ENCODE peak calls at places on chromosomes 4 and X, in ten cellular contexts. C, E, U, W, D, N, G, M, Y and L are unnamed samples.

GRCh38 chr4:146330392-146330791 is 116.1 kb downstream of the REELD1 start:
- DNase-seq in D (no peak), W (no peak), E (no peak), M (no peak), G (no peak), Y (peak), C (no peak), N (no peak), U (no peak), L (no peak)

GRCh38 chr4:94759767-94760211 is 2.0 kb downstream of the BMPR1B start:
- DNase-seq in Y (peak), E (no peak), W (no peak), U (no peak), D (no peak), G (no peak), N (no peak), M (no peak), C (no peak), L (no peak)

GRCh38 chr4:37742149-37742548 is 56.0 kb upstream of the RELL1 start:
- DNase-seq in D (no peak), Y (peak), M (peak), C (no peak), E (no peak), U (no peak), W (no peak), G (no peak), N (no peak), L (no peak)

GRCh38 chrX:75596178-75596577 is 73.3 kb upstream of the ZDHHC15 start:
- DNase-seq in Y (no peak), W (no peak), U (no peak), M (no peak), G (no peak), C (no peak), E (no peak), N (no peak), D (no peak), L (no peak)

GRCh38 chr4:106355193-106355592 is 13.4 kb downstream of the GIMD1 start:
- DNase-seq in C (no peak), Y (no peak), M (no peak), D (peak), W (no peak), N (no peak), G (no peak), U (no peak), E (no peak), L (no peak)

GRCh38 chrX:16931371-16931770 is 15.1 kb upstream of the REPS2 start:
- DNase-seq in D (no peak), G (no peak), M (no peak), C (peak), E (no peak), Y (no peak), N (no peak), U (no peak), W (no peak), L (no peak)

GRCh38 chr4:72312032-72312650 is 256.9 kb downstream of the ADAMTS3 start:
- DNase-seq in D (peak), U (no peak), Y (peak), E (peak), G (peak), N (no peak), C (no peak), M (peak), W (no peak), L (no peak)

GRCh38 chr4:24988776-24989175 is 42.0 kb downstream of the LGI2 start:
- DNase-seq in U (no peak), D (no peak), G (peak), C (peak), E (peak), W (peak), M (peak), Y (peak), N (no peak), L (no peak)

GRCh38 chrX:117808413-117808812 is 308.2 kb downstream of the KLHL13 start:
- DNase-seq in Y (no peak), E (no peak), W (no peak), C (no peak), D (no peak), G (no peak), M (no peak), U (no peak), N (no peak), L (no peak)

GRCh38 chr4:66000500-66001117 is 330.3 kb upstream of the EPHA5 start:
- DNase-seq in Y (no peak), G (no peak), U (no peak), N (peak), E (no peak), M (no peak), W (no peak), C (peak), D (no peak), L (no peak)

GRCh38 chr4:160247091-160247656 is 1144.3 kb downstream of the RAPGEF2 start:
- DNase-seq in G (no peak), D (no peak), C (no peak), Y (no peak), N (no peak), U (no peak), W (no peak), E (no peak), M (no peak), L (no peak)

GRCh38 chr4:57116245-57116644 is 6.1 kb upstream of the IGFBP7 start:
- DNase-seq in U (no peak), N (no peak), W (no peak), G (no peak), Y (no peak), D (no peak), C (no peak), M (no peak), E (no peak), L (no peak)

GRCh38 chrX:25344191-25344936 is 328.6 kb upstream of the ARX start:
- DNase-seq in C (no peak), U (no peak), W (no peak), M (no peak), E (no peak), G (no peak), N (no peak), D (no peak), Y (no peak), L (no peak)

GRCh38 chr4:26866203-26866602 is 5.6 kb downstream of the STIM2 start:
- DNase-seq in G (no peak), N (no peak), D (no peak), C (no peak), E (no peak), M (no peak), W (no peak), Y (no peak), U (no peak), L (no peak)

GRCh38 chr4:53436251-53436650 is 58.8 kb downstream of the FIP1L1 start:
- DNase-seq in D (no peak), Y (no peak), W (no peak), G (no peak), U (no peak), M (no peak), N (no peak), C (no peak), E (no peak), L (no peak)

GRCh38 chrX:103464774-103465117 is 54.5 kb downstream of the RAB40A start:
- DNase-seq in W (peak), Y (peak), C (peak), D (peak), G (peak), U (peak), N (peak), M (peak), E (peak), L (peak)

GRCh38 chr4:187799735-187800134 is 195.8 kb upstream of the ZFP42 start:
- DNase-seq in W (no peak), C (no peak), U (no peak), N (no peak), G (no peak), D (no peak), Y (no peak), E (no peak), M (no peak), L (no peak)

GRCh38 chr4:153988446-153988845 is 199.6 kb upstream of the SFRP2 start:
- DNase-seq in U (no peak), Y (no peak), D (no peak), E (no peak), G (no peak), M (no peak), C (no peak), N (no peak), W (no peak), L (no peak)

GRCh38 chr4:19327364-19327763 is 924.3 kb upstream of the SLIT2 start:
- DNase-seq in G (no peak), U (no peak), W (no peak), D (no peak), M (no peak), E (no peak), N (no peak), C (no peak), Y (no peak), L (no peak)

GRCh38 chr4:185656467-185656890 is 121.2 kb upstream of the PDLIM3 start:
- DNase-seq in W (no peak), N (no peak), D (peak), G (no peak), M (no peak), U (no peak), Y (peak), C (peak), E (peak), L (no peak)

GRCh38 chr4:7166286-7166685 is 26.1 kb upstream of the SORCS2 start:
- DNase-seq in E (no peak), G (peak), Y (no peak), N (no peak), C (no peak), D (no peak), M (no peak), W (no peak), U (no peak), L (no peak)

GRCh38 chr4:163493643-163494359 is 689 bp upstream of the TMA16 start:
- DNase-seq in C (no peak), D (peak), N (no peak), W (no peak), E (no peak), Y (no peak), G (no peak), U (no peak), M (peak), L (no peak)

GRCh38 chr4:40325406-40326019 is 9.6 kb upstream of the CHRNA9 start:
- DNase-seq in C (peak), D (peak), M (no peak), N (peak), W (peak), Y (peak), G (no peak), U (no peak), E (peak), L (peak)

GRCh38 chr4:105050896-105051295 is 95.8 kb upstream of the TET2 start:
- DNase-seq in Y (peak), U (no peak), M (no peak), E (no peak), N (no peak), W (no peak), G (no peak), D (no peak), C (no peak), L (no peak)